ENCODE peak calls at places on chromosomes 5 and 9, in seven cellular contexts. V, X, G, D, O, H and P are unnamed samples.

GRCh38 chr5:11622785-11623184 is 281.5 kb downstream of the CTNND2 start:
- DNase-seq in V (no peak), X (no peak), G (no peak), D (no peak), O (no peak), H (no peak), P (no peak)

GRCh38 chr5:176387384-176387925 is 943 bp downstream of the NOP16 start:
- DNase-seq in V (no peak), X (no peak), G (no peak), D (no peak), O (no peak), H (no peak), P (no peak)

GRCh38 chr9:94951591-94952115 is 225.2 kb downstream of the AOPEP start:
- DNase-seq in V (no peak), X (no peak), G (no peak), D (no peak), O (no peak), H (no peak), P (no peak)

GRCh38 chr5:81626524-81626923 is 124.4 kb downstream of the SSBP2 start:
- DNase-seq in V (no peak), X (no peak), G (peak; percentile 78), D (no peak), O (no peak), H (no peak), P (no peak)

GRCh38 chr5:103393131-103393754 is 134.7 kb downstream of the MACIR start:
- DNase-seq in V (no peak), X (peak; percentile 67), G (no peak), D (no peak), O (no peak), H (no peak), P (no peak)

GRCh38 chr9:121369595-121370265 is at the start of gene STOM:
- DNase-seq in V (peak; percentile 96), X (peak; percentile 23), G (peak; percentile 69), D (peak; percentile 33), O (peak; percentile 89), H (no peak), P (peak; percentile 76)

GRCh38 chr5:138926257-138926656 is 51.1 kb upstream of the LRRTM2 start:
- DNase-seq in V (peak; percentile 63), X (no peak), G (no peak), D (no peak), O (no peak), H (no peak), P (no peak)

GRCh38 chr9:14880951-14881465 is 29.2 kb downstream of the FREM1 start:
- DNase-seq in V (no peak), X (no peak), G (no peak), D (no peak), O (no peak), H (no peak), P (no peak)

GRCh38 chr9:136890661-136891060 is 4.3 kb downstream of the TRAF2 start:
- DNase-seq in V (no peak), X (no peak), G (no peak), D (no peak), O (no peak), H (no peak), P (no peak)

GRCh38 chr9:130583271-130583670 is 3.9 kb downstream of the FUBP3 start:
- DNase-seq in V (no peak), X (no peak), G (no peak), D (no peak), O (no peak), H (no peak), P (no peak)

GRCh38 chr9:126440042-126440441 is 113.4 kb downstream of the MVB12B start:
- DNase-seq in V (no peak), X (no peak), G (no peak), D (no peak), O (no peak), H (no peak), P (peak; percentile 45)

GRCh38 chr9:1100945-1101344 is 50.8 kb downstream of the DMRT2 start:
- DNase-seq in V (no peak), X (no peak), G (peak; percentile 47), D (peak; percentile 76), O (peak; percentile 56), H (peak; percentile 47), P (no peak)

GRCh38 chr5:127849891-127850290 is 146.7 kb downstream of the CCDC192 start:
- DNase-seq in V (no peak), X (peak; percentile 11), G (no peak), D (no peak), O (no peak), H (no peak), P (no peak)

GRCh38 chr5:138946241-138946623 is 71.1 kb upstream of the LRRTM2 start:
- DNase-seq in V (peak; percentile 70), X (no peak), G (no peak), D (peak; percentile 68), O (no peak), H (peak; percentile 47), P (peak; percentile 77)

GRCh38 chr5:81936750-81937149 is 35.1 kb upstream of the ATG10 start:
- DNase-seq in V (no peak), X (no peak), G (no peak), D (no peak), O (no peak), H (no peak), P (no peak)

GRCh38 chr5:116130471-116130870 is 45.6 kb downstream of the COMMD10 start:
- DNase-seq in V (no peak), X (no peak), G (peak; percentile 35), D (no peak), O (no peak), H (no peak), P (no peak)

DNA sequence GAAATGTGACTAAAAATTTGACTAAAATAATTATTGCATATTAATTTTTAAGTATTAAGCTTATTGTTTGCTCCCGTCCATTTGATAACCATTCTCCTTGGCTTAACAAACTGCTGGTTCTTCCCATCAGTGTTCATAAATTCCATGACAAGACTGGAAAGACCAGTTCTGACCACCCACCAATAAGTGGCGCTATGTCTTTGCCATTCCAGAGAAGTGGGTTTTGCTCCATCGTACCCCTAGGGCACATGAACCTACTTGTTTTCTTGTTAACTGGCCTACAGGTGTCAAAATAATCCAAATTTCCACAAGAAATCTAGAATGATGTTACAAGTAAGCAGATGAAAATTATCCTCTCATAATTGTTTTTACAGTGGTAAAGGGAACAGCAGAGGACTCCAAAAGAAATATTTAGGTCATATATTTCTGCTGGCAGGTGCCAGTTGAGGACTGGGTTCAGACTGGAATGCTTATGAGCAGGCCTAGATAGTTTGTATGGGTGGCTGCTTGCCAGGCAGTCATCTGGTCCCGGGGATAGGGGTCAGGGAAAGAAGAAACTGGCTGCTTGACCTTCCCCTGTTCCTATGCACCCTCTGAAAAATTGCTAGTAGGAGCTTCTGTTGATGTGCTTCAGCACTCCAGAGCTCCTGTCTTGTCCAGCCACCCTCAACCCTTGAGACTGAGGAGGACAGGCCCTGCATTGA is 283.1 kb upstream of the ADAMTSL1 start:
- DNase-seq in V (no peak), X (no peak), G (no peak), D (no peak), O (no peak), H (no peak), P (no peak)
- TF ChIP-seq CTCF in V (no peak), X (peak; percentile 25), G (no peak), D (no peak), O (no peak), H (peak; percentile 24), P (peak; percentile 16)

GRCh38 chr5:55232985-55233928 is at the start of gene CCNO:
- DNase-seq in V (peak; percentile 91), X (peak; percentile 96), G (peak; percentile 92), D (peak; percentile 78), O (peak; percentile 88), H (peak; percentile 62), P (peak; percentile 76)
- TF ChIP-seq CTCF in V (no peak), X (no peak), G (peak; percentile 25), D (no peak), O (no peak), H (peak; percentile 13), P (no peak)

DNA sequence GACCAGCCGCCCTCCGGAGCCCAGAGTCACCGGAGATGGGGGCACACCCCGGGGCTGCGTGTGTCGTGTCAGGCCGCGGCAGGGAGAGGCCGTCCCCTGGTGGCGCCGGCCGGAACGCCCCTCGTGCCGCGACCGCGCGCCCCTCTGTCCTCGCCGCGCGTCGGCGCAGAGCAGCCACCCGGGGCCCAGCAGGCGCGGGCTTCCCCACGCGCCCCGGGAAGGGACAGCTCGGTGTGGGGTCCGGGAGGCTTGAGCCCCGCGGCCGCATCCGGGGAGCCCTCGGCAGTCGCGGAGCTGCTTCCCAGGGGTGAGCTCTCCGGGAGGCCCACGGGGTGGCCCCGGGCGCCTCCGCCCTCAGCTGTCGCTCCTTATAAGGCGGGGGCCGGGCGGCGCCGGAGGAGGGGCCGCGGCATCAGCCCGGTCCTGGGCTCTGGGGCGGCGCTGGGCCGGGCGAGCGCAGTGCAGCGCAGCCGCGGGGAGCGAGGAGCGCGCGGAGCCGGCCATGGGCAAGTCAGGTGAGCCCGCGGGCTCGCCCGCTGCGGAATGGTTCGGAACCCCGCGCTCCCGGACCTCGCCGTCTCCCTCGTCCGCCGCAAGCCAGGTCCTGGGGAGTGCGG is at the start of gene GLIPR2:
- DNase-seq in V (peak; percentile 96), X (peak; percentile 80), G (peak; percentile 75), D (peak; percentile 71), O (peak; percentile 84), H (peak; percentile 47), P (no peak)
- TF ChIP-seq CTCF in V (no peak), X (peak; percentile 39), G (no peak), D (peak; percentile 45), O (no peak), H (peak; percentile 60), P (peak; percentile 67)

GRCh38 chr5:76251656-76252055 is 151.4 kb upstream of the IQGAP2 start:
- DNase-seq in V (no peak), X (no peak), G (no peak), D (no peak), O (no peak), H (no peak), P (no peak)

GRCh38 chr5:76257225-76257833 is 145.8 kb upstream of the IQGAP2 start:
- DNase-seq in V (no peak), X (no peak), G (no peak), D (no peak), O (no peak), H (no peak), P (no peak)

GRCh38 chr5:76257897-76258296 is 145.2 kb upstream of the IQGAP2 start:
- DNase-seq in V (no peak), X (no peak), G (no peak), D (no peak), O (no peak), H (no peak), P (no peak)

GRCh38 chr5:76252437-76252836 is 150.6 kb upstream of the IQGAP2 start:
- DNase-seq in V (no peak), X (no peak), G (peak; percentile 42), D (no peak), O (no peak), H (no peak), P (no peak)

DNA sequence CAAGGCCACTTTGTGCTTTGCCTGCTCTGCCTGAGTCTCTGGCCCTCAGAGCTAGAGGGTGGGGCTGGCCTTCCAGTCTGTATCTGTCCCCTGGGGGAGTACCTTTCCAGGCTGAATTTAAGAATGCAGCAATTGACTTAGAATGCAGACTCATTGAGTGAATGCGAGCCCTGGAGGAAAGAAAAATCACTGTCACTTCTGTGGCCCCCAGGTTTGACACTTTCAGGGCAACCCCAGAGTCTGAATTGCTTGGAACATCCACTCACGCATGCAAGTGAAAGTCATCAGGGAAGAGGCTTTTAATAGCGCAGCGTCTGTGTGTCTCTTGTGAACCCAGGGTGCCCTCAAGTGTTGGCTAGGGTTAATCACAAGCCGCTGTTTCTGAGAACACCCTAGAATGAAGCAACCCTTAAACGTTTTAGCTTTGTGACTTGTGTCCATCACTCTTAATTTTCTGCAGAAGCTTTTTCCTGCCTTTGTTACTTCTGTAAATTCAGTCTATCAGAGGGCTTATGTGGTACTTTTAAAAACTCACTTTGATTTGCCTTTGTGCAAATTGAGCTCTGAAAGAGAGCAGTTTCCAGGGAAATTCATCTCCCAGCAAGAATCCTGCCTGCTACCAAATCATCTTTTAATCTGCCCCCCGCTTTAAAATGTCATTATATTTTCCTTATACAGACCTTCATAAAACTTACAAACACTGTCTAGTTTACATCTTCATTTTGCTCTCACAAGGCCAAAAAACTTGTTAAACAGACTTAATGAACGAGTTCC is 146.8 kb upstream of the IQGAP2 start:
- DNase-seq in V (no peak), X (peak; percentile 85), G (peak; percentile 84), D (peak; percentile 54), O (peak; percentile 54), H (peak; percentile 28), P (no peak)
- TF ChIP-seq CTCF in V (peak; percentile 43), X (peak; percentile 80), G (peak; percentile 90), D (peak; percentile 26), O (no peak), H (peak; percentile 79), P (peak; percentile 83)